ENCODE peak calls at places on chromosome 18, in six cellular contexts. One of them, this sample, is unnamed.

GRCh38 chr18:80210312-80211083 is 36.8 kb downstream of the PARD6G start:
- ATAC-seq in upper lobe of left lung: no peak
- ATAC-seq in GM12878: peak
- ATAC-seq in K562: no peak
- ATAC-seq in HepG2: no peak
- ATAC-seq in HCT116: no peak
- ATAC-seq in this sample: no peak

GRCh38 chr18:28149810-28150420 is 27.0 kb downstream of the CDH2 start:
- ATAC-seq in upper lobe of left lung: no peak
- ATAC-seq in GM12878: no peak
- ATAC-seq in K562: no peak
- ATAC-seq in HepG2: no peak
- ATAC-seq in HCT116: no peak
- ATAC-seq in this sample: no peak

GRCh38 chr18:3048820-3049349 is 35.9 kb upstream of the LPIN2 start:
- ATAC-seq in upper lobe of left lung: no peak
- ATAC-seq in GM12878: no peak
- ATAC-seq in K562: no peak
- ATAC-seq in HepG2: no peak
- ATAC-seq in HCT116: no peak
- ATAC-seq in this sample: no peak

GRCh38 chr18:21703241-21703820 is 1.2 kb downstream of the ABHD3 start:
- ATAC-seq in upper lobe of left lung: no peak
- ATAC-seq in GM12878: peak
- ATAC-seq in K562: no peak
- ATAC-seq in HepG2: no peak
- ATAC-seq in HCT116: no peak
- ATAC-seq in this sample: no peak

GRCh38 chr18:48002933-48003365 is 72.5 kb upstream of the SMAD2 start:
- ATAC-seq in upper lobe of left lung: peak
- ATAC-seq in GM12878: no peak
- ATAC-seq in K562: no peak
- ATAC-seq in HepG2: no peak
- ATAC-seq in HCT116: peak
- ATAC-seq in this sample: peak

GRCh38 chr18:39313992-39314391 is 1748.4 kb upstream of the CELF4 start:
- ATAC-seq in upper lobe of left lung: no peak
- ATAC-seq in GM12878: no peak
- ATAC-seq in K562: no peak
- ATAC-seq in HepG2: no peak
- ATAC-seq in HCT116: no peak
- ATAC-seq in this sample: no peak

GRCh38 chr18:50172367-50172766 is 22.6 kb downstream of the MYO5B start:
- ATAC-seq in upper lobe of left lung: no peak
- ATAC-seq in GM12878: no peak
- ATAC-seq in K562: no peak
- ATAC-seq in HepG2: no peak
- ATAC-seq in HCT116: no peak
- ATAC-seq in this sample: no peak

GRCh38 chr18:49241852-49242251 is 218.6 kb downstream of the DYM start:
- ATAC-seq in upper lobe of left lung: no peak
- ATAC-seq in GM12878: no peak
- ATAC-seq in K562: no peak
- ATAC-seq in HepG2: no peak
- ATAC-seq in HCT116: no peak
- ATAC-seq in this sample: no peak

GRCh38 chr18:26963292-26963691 is 97.8 kb upstream of the AQP4 start:
- ATAC-seq in upper lobe of left lung: no peak
- ATAC-seq in GM12878: no peak
- ATAC-seq in K562: no peak
- ATAC-seq in HepG2: no peak
- ATAC-seq in HCT116: no peak
- ATAC-seq in this sample: no peak

GRCh38 chr18:2588666-2589344 is 17.4 kb downstream of the NDC80 start:
- ATAC-seq in upper lobe of left lung: no peak
- ATAC-seq in GM12878: no peak
- ATAC-seq in K562: no peak
- ATAC-seq in HepG2: no peak
- ATAC-seq in HCT116: no peak
- ATAC-seq in this sample: no peak

GRCh38 chr18:10035306-10035991 is 121.6 kb downstream of the VAPA start:
- ATAC-seq in upper lobe of left lung: peak
- ATAC-seq in GM12878: no peak
- ATAC-seq in K562: no peak
- ATAC-seq in HepG2: no peak
- ATAC-seq in HCT116: peak
- ATAC-seq in this sample: no peak

GRCh38 chr18:9854801-9855676 is 30.7 kb upstream of the TXNDC2 start:
- ATAC-seq in upper lobe of left lung: peak
- ATAC-seq in GM12878: no peak
- ATAC-seq in K562: no peak
- ATAC-seq in HepG2: peak
- ATAC-seq in HCT116: no peak
- ATAC-seq in this sample: peak

GRCh38 chr18:25282282-25282681 is 69.7 kb downstream of the ZNF521 start:
- ATAC-seq in upper lobe of left lung: no peak
- ATAC-seq in GM12878: peak
- ATAC-seq in K562: peak
- ATAC-seq in HepG2: no peak
- ATAC-seq in HCT116: no peak
- ATAC-seq in this sample: no peak

GRCh38 chr18:34794346-34794745 is 84.2 kb downstream of the DTNA start:
- ATAC-seq in upper lobe of left lung: no peak
- ATAC-seq in GM12878: no peak
- ATAC-seq in K562: no peak
- ATAC-seq in HepG2: no peak
- ATAC-seq in HCT116: no peak
- ATAC-seq in this sample: no peak

GRCh38 chr18:55401638-55402191 is 186.3 kb downstream of the TCF4 start:
- ATAC-seq in upper lobe of left lung: no peak
- ATAC-seq in GM12878: no peak
- ATAC-seq in K562: no peak
- ATAC-seq in HepG2: peak
- ATAC-seq in HCT116: no peak
- ATAC-seq in this sample: peak

GRCh38 chr18:3513481-3513880 is 63.5 kb downstream of the TGIF1 start:
- ATAC-seq in upper lobe of left lung: no peak
- ATAC-seq in GM12878: peak
- ATAC-seq in K562: no peak
- ATAC-seq in HepG2: no peak
- ATAC-seq in HCT116: no peak
- ATAC-seq in this sample: no peak

GRCh38 chr18:33820517-33821368 is 242.7 kb downstream of the ASXL3 start:
- ATAC-seq in upper lobe of left lung: no peak
- ATAC-seq in GM12878: no peak
- ATAC-seq in K562: no peak
- ATAC-seq in HepG2: no peak
- ATAC-seq in HCT116: no peak
- ATAC-seq in this sample: no peak

GRCh38 chr18:22324191-22325131 is 93.3 kb downstream of the CTAGE1 start:
- ATAC-seq in upper lobe of left lung: peak
- ATAC-seq in GM12878: no peak
- ATAC-seq in K562: peak
- ATAC-seq in HepG2: no peak
- ATAC-seq in HCT116: no peak
- ATAC-seq in this sample: peak

GRCh38 chr18:7812431-7813063 is 245.4 kb downstream of the PTPRM start:
- ATAC-seq in upper lobe of left lung: peak
- ATAC-seq in GM12878: no peak
- ATAC-seq in K562: no peak
- ATAC-seq in HepG2: peak
- ATAC-seq in HCT116: no peak
- ATAC-seq in this sample: peak

GRCh38 chr18:8795586-8795985 is 90.2 kb downstream of the MTCL1 start:
- ATAC-seq in upper lobe of left lung: no peak
- ATAC-seq in GM12878: no peak
- ATAC-seq in K562: no peak
- ATAC-seq in HepG2: no peak
- ATAC-seq in HCT116: no peak
- ATAC-seq in this sample: no peak

GRCh38 chr18:13574761-13575160 is 151.6 kb downstream of the FAM210A start:
- ATAC-seq in upper lobe of left lung: no peak
- ATAC-seq in GM12878: no peak
- ATAC-seq in K562: no peak
- ATAC-seq in HepG2: no peak
- ATAC-seq in HCT116: no peak
- ATAC-seq in this sample: no peak

GRCh38 chr18:9803698-9804516 is 81.9 kb upstream of the TXNDC2 start:
- ATAC-seq in upper lobe of left lung: peak
- ATAC-seq in GM12878: no peak
- ATAC-seq in K562: peak
- ATAC-seq in HepG2: peak
- ATAC-seq in HCT116: no peak
- ATAC-seq in this sample: peak

GRCh38 chr18:36578871-36579270 is 249.9 kb downstream of the TPGS2 start:
- ATAC-seq in upper lobe of left lung: no peak
- ATAC-seq in GM12878: no peak
- ATAC-seq in K562: no peak
- ATAC-seq in HepG2: no peak
- ATAC-seq in HCT116: no peak
- ATAC-seq in this sample: no peak

GRCh38 chr18:79396431-79397287 is 929 bp downstream of the NFATC1 start:
- ATAC-seq in upper lobe of left lung: no peak
- ATAC-seq in GM12878: peak
- ATAC-seq in K562: peak
- ATAC-seq in HepG2: peak
- ATAC-seq in HCT116: peak
- ATAC-seq in this sample: peak

GRCh38 chr18:67265464-67266245 is 250.9 kb downstream of the DSEL start:
- ATAC-seq in upper lobe of left lung: no peak
- ATAC-seq in GM12878: no peak
- ATAC-seq in K562: no peak
- ATAC-seq in HepG2: no peak
- ATAC-seq in HCT116: no peak
- ATAC-seq in this sample: no peak

GRCh38 chr18:50401888-50402287 is 27.0 kb downstream of the SKA1 start:
- ATAC-seq in upper lobe of left lung: peak
- ATAC-seq in GM12878: no peak
- ATAC-seq in K562: peak
- ATAC-seq in HepG2: peak
- ATAC-seq in HCT116: peak
- ATAC-seq in this sample: peak

GRCh38 chr18:9404565-9405060 is 70.0 kb downstream of the TWSG1 start:
- ATAC-seq in upper lobe of left lung: peak
- ATAC-seq in GM12878: peak
- ATAC-seq in K562: peak
- ATAC-seq in HepG2: no peak
- ATAC-seq in HCT116: no peak
- ATAC-seq in this sample: peak

DNA sequence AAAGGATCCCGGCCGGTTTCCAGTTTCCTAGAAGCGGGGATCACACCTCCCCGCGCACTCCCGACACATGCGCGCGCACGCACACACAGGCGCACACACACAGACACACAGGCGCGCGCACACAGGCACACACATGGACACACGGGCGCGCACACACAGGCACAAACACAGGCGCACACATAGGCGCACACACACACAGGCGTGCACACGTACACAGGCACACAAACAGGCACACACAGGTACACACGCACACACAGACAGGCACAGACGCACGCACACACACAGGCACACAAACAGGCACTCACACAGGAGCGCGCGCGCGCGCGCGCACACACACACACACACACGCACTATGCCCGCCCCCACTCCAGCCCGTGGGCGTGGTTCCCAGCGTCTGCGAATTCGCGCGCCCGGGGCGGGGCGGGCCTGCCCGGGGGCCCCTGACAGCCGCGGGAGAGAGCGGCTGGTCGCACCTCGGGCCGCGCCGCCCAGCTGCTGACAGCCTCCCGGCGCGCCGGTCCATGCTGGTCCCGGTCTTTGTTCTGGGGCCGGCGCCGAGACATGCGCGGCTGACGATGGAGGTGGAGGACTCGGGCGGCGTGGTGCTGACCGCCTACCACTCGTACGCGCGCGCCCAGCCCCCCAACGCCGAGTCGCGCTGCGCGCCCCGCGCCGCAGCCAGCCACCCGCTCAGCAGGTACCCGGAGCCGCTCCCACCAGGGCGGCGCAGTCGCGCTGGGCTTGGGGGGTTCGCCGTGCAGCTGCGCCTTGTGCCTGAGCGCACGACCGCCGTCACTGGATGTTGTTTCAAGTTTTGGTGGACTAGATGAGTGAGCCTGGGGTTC is at the start of gene ARHGAP28:
- ATAC-seq in upper lobe of left lung: peak
- ATAC-seq in GM12878: peak
- ATAC-seq in K562: peak
- ATAC-seq in HepG2: peak
- ATAC-seq in HCT116: no peak
- ATAC-seq in this sample: peak
- TF ChIP-seq POLR2A in upper lobe of left lung: peak
- TF ChIP-seq POLR2A in GM12878: no peak
- TF ChIP-seq POLR2A in K562: peak
- TF ChIP-seq POLR2A in HepG2: no peak
- TF ChIP-seq POLR2A in HCT116: no peak
- TF ChIP-seq POLR2A in this sample: peak

GRCh38 chr18:59358611-59359575 is at the start of gene LMAN1:
- ATAC-seq in upper lobe of left lung: peak
- ATAC-seq in GM12878: peak
- ATAC-seq in K562: peak
- ATAC-seq in HepG2: peak
- ATAC-seq in HCT116: peak
- ATAC-seq in this sample: peak
- TF ChIP-seq POLR2AphosphoS5 in upper lobe of left lung: peak
- TF ChIP-seq POLR2AphosphoS5 in GM12878: peak
- TF ChIP-seq POLR2AphosphoS5 in K562: peak
- TF ChIP-seq POLR2AphosphoS5 in HepG2: peak
- TF ChIP-seq POLR2AphosphoS5 in HCT116: peak
- TF ChIP-seq POLR2AphosphoS5 in this sample: peak

DNA sequence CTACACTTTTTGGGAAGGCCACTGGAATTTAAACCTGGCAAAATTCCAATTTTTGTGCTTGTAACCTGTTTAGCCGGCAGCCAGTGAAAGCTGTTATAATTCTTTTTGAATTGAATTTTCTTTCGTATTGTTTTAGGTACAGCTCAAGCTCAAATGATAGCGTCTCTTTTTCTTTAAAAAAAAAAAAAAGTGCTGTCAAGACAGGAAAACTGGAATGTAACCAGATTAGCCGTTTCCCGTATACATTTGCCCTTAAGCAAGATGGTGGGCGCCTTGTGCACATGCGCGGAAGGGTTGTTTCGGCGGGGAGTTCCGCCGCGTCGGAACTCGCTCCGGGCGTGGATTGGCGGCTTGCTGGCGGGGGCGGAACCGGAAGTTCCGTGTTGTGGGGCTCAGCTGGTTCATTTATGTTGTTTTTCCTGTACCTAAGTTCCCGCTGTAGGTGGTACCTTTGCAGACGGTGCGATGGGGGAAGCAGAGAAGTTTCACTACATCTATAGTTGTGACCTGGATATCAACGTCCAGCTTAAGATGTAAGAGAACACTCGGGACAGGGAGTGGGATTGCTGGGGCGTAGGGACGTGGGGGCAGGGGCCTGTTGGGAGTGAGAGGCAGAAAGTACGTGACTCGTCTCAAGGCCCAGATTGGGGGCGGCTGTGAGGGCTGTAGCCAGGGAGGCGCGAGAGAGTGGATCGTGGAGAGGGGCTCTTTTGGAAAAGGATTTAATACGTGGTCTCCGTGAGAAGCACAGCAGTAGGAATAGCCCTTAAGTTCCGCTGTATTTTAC is at the start of gene PIK3C3:
- ATAC-seq in upper lobe of left lung: peak
- ATAC-seq in GM12878: peak
- ATAC-seq in K562: peak
- ATAC-seq in HepG2: peak
- ATAC-seq in HCT116: peak
- ATAC-seq in this sample: peak
- TF ChIP-seq POLR2A in upper lobe of left lung: no peak
- TF ChIP-seq POLR2A in GM12878: peak
- TF ChIP-seq POLR2A in K562: peak
- TF ChIP-seq POLR2A in HepG2: peak
- TF ChIP-seq POLR2A in HCT116: no peak
- TF ChIP-seq POLR2A in this sample: no peak

GRCh38 chr18:57792741-57793629 is 10.1 kb downstream of the ATP8B1 start:
- ATAC-seq in upper lobe of left lung: no peak
- ATAC-seq in GM12878: no peak
- ATAC-seq in K562: no peak
- ATAC-seq in HepG2: no peak
- ATAC-seq in HCT116: no peak
- ATAC-seq in this sample: peak
- TF ChIP-seq POLR2AphosphoS5 in upper lobe of left lung: no peak
- TF ChIP-seq POLR2AphosphoS5 in GM12878: no peak
- TF ChIP-seq POLR2AphosphoS5 in K562: no peak
- TF ChIP-seq POLR2AphosphoS5 in HepG2: no peak
- TF ChIP-seq POLR2AphosphoS5 in HCT116: no peak
- TF ChIP-seq POLR2AphosphoS5 in this sample: peak